ENCODE peak calls at places on chromosomes 7 and 10, in ten cellular contexts. I is WTC11, P is adrenal gland, W is cardiac muscle cell, G is nephron progenitor cell, E is bronchial epithelial cell, J is Panc1, O is cardiac fibroblast, U is fibroblast of pulmonary artery, X is HFF-Myc. L is an unnamed sample.

GRCh38 chr7:152512711-152513110 is 76.9 kb upstream of the KMT2C start:
- DNase-seq in I (no peak), P (no peak), W (no peak), G (no peak), E (peak), J (no peak), O (no peak), U (no peak), X (no peak), L (no peak)

GRCh38 chr7:105336009-105336408 is 52.7 kb downstream of the SRPK2 start:
- DNase-seq in I (no peak), P (no peak), W (no peak), G (no peak), E (peak), J (no peak), O (peak), U (peak), X (no peak), L (no peak)

GRCh38 chr10:3781458-3782098 is 3.4 kb downstream of the KLF6 start:
- DNase-seq in I (peak), P (peak), W (peak), G (no peak), E (no peak), J (no peak), O (peak), U (peak), X (no peak), L (no peak)

GRCh38 chr10:78934499-78934898 is 134.3 kb upstream of the ZMIZ1 start:
- DNase-seq in I (no peak), P (no peak), W (no peak), G (no peak), E (no peak), J (no peak), O (peak), U (no peak), X (no peak), L (no peak)

GRCh38 chr10:68734349-68734748 is 13.3 kb downstream of the CCAR1 start:
- DNase-seq in I (no peak), P (no peak), W (no peak), G (no peak), E (no peak), J (no peak), O (no peak), U (no peak), X (no peak), L (no peak)

GRCh38 chr10:114751856-114752255 is 69.7 kb upstream of the FHIP2A start:
- DNase-seq in I (no peak), P (peak), W (no peak), G (no peak), E (peak), J (no peak), O (peak), U (peak), X (no peak), L (no peak)

GRCh38 chr10:91206427-91206826 is 14.0 kb upstream of the PCGF5 start:
- DNase-seq in I (no peak), P (no peak), W (no peak), G (no peak), E (no peak), J (no peak), O (no peak), U (no peak), X (no peak), L (no peak)

GRCh38 chr7:12291870-12292269 is 80.8 kb downstream of the TMEM106B start:
- DNase-seq in I (no peak), P (no peak), W (no peak), G (no peak), E (no peak), J (no peak), O (peak), U (peak), X (no peak), L (no peak)

GRCh38 chr10:116944911-116945310 is 60.1 kb downstream of the SHTN1 start:
- DNase-seq in I (no peak), P (no peak), W (no peak), G (no peak), E (no peak), J (no peak), O (no peak), U (no peak), X (no peak), L (no peak)

GRCh38 chr7:16561943-16562342 is 35.3 kb downstream of the LRRC72 start:
- DNase-seq in I (no peak), P (no peak), W (no peak), G (no peak), E (no peak), J (no peak), O (no peak), U (no peak), X (no peak), L (no peak)

GRCh38 chr7:136869991-136870798 is 1.7 kb downstream of the CHRM2 start:
- DNase-seq in I (peak), P (no peak), W (peak), G (peak), E (no peak), J (no peak), O (peak), U (no peak), X (no peak), L (peak)

GRCh38 chr7:102279537-102280400 is 6.9 kb upstream of the SH2B2 start:
- DNase-seq in I (peak), P (peak), W (peak), G (peak), E (no peak), J (peak), O (peak), U (peak), X (no peak), L (peak)

GRCh38 chr10:133187906-133188681 is 28.1 kb downstream of the KNDC1 start:
- DNase-seq in I (no peak), P (no peak), W (no peak), G (no peak), E (no peak), J (no peak), O (no peak), U (no peak), X (no peak), L (no peak)

GRCh38 chr10:124627851-124628675 is 116.1 kb downstream of the FAM53B start:
- DNase-seq in I (no peak), P (peak), W (no peak), G (no peak), E (peak), J (no peak), O (no peak), U (no peak), X (no peak), L (no peak)

GRCh38 chr7:20438665-20439376 is 108.1 kb downstream of the ITGB8 start:
- DNase-seq in I (no peak), P (no peak), W (no peak), G (no peak), E (no peak), J (no peak), O (no peak), U (no peak), X (no peak), L (no peak)

GRCh38 chr10:121662945-121663917 is 65.0 kb upstream of the FGFR2 start:
- DNase-seq in I (peak), P (peak), W (no peak), G (peak), E (peak), J (no peak), O (no peak), U (no peak), X (no peak), L (peak)

GRCh38 chr7:75626954-75627353 is 111.8 kb downstream of the HIP1 start:
- DNase-seq in I (no peak), P (no peak), W (no peak), G (no peak), E (no peak), J (no peak), O (no peak), U (no peak), X (no peak), L (no peak)

GRCh38 chr7:51129527-51130472 is 186.8 kb downstream of the COBL start:
- DNase-seq in I (no peak), P (no peak), W (no peak), G (no peak), E (no peak), J (no peak), O (no peak), U (no peak), X (no peak), L (no peak)

GRCh38 chr10:95474228-95475002 is 86.8 kb downstream of the SORBS1 start:
- DNase-seq in I (no peak), P (no peak), W (peak), G (no peak), E (peak), J (no peak), O (peak), U (peak), X (no peak), L (no peak)

GRCh38 chr10:86632009-86632800 is 22.1 kb upstream of the OPN4 start:
- DNase-seq in I (peak), P (no peak), W (peak), G (peak), E (no peak), J (no peak), O (no peak), U (no peak), X (no peak), L (peak)

GRCh38 chr10:49298666-49298989 is 342 bp upstream of the C10orf71 start:
- DNase-seq in I (no peak), P (no peak), W (peak), G (peak), E (no peak), J (no peak), O (peak), U (peak), X (no peak), L (no peak)

GRCh38 chr10:102065561-102066420 is 642 bp downstream of the HPS6 start:
- DNase-seq in I (peak), P (peak), W (peak), G (peak), E (no peak), J (no peak), O (peak), U (peak), X (no peak), L (peak)

GRCh38 chr7:27094304-27095049 is 1.3 kb downstream of the HOXA1 start:
- DNase-seq in I (no peak), P (no peak), W (no peak), G (peak), E (no peak), J (no peak), O (no peak), U (no peak), X (no peak), L (no peak)

GRCh38 chr7:77655836-77656455 is 40.3 kb upstream of the RSBN1L start:
- DNase-seq in I (no peak), P (no peak), W (no peak), G (no peak), E (no peak), J (no peak), O (peak), U (peak), X (no peak), L (no peak)

GRCh38 chr7:29194594-29195417 is at the start of gene CHN2:
- DNase-seq in I (peak), P (peak), W (peak), G (peak), E (peak), J (no peak), O (peak), U (peak), X (no peak), L (peak)
- TF ChIP-seq CTCF in I (no peak), P (no peak), W (no peak), G (no peak), E (no peak), J (no peak), O (no peak), U (no peak), X (no peak), L (no peak)

DNA sequence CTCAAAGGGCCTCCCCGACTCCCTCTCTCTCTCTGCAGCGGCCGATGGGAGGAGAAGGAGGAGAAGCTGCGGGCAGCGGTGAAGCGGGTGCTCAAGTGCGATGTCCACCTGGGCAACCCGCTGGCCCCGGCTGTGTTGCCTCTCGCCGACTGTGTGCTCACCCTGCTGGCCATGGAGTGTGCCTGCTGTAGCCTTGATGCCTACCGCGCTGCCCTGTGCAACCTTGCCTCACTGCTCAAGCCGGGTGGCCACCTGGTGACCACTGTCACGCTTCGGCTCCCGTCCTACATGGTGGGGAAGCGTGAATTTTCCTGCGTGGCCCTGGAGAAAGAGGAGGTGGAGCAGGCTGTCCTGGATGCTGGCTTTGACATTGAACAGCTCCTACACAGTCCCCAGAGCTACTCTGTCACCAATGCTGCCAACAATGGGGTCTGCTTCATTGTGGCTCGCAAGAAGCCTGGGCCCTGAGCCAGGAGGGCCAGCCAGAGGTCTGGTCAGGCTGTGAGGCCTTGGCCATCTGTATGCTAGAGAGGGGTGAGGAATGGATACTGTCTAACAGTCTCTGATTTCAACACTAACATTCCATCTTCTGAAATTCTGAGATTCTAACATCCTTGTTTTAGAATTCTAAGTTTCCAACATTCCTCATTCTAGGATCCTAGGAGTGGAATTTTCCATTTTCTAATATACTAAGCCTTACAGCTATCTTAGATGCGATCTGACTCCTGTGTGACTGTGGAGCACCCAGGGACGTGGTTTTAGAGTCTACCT is 3.6 kb downstream of the INMT start:
- DNase-seq in I (no peak), P (peak), W (peak), G (no peak), E (no peak), J (no peak), O (no peak), U (peak), X (no peak), L (no peak)
- TF ChIP-seq CTCF in I (no peak), P (no peak), W (peak), G (no peak), E (no peak), J (no peak), O (no peak), U (no peak), X (no peak), L (no peak)

GRCh38 chr10:75019360-75019759 is 92.1 kb upstream of the SAMD8 start:
- DNase-seq in I (no peak), P (no peak), W (peak), G (no peak), E (peak), J (no peak), O (peak), U (peak), X (peak), L (no peak)
- TF ChIP-seq CTCF in I (no peak), P (no peak), W (peak), G (no peak), E (peak), J (peak), O (peak), U (peak), X (peak), L (peak)

DNA sequence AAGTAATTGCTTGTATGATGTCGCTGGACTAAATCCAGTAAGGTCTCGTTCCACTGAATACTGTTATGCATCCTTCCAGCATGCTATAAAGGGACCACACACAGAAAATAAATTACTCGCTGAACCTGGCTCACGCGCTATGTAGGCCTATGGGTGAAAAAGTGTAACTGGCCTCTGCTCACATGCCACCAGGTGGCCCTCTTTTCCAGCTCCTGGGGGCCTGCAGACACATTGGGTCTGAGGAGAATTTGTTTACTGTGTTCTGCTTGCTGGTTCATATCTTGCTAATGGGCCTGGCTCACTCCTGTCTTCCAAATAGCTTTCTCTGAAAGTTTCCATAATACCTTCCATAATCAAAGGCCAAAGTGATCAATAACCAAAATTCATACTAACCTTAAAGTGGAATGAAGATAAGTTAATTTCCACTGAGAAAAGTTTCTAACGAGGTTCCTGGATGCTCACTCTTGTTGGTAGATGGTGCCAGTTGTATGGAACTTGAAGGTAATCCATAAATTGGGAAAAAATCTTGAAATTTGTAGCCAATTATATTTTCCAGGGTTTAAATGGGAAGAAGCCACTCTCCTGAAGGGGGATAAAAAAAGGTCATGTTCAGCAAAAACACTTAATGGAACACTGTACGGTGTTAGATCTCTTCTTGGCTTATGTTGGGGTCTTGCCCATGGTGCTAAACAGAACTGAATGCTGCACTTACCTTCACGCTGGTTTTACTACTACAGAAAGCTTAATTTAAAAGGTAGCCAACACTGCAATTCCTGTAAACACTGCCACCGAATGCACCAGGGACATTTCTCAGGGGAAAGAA is 27.0 kb upstream of the ZPBP start:
- DNase-seq in I (peak), P (no peak), W (no peak), G (peak), E (no peak), J (no peak), O (no peak), U (no peak), X (no peak), L (no peak)
- TF ChIP-seq CTCF in I (peak), P (no peak), W (no peak), G (peak), E (no peak), J (peak), O (no peak), U (no peak), X (no peak), L (peak)

GRCh38 chr7:54544356-54545240 is 2.4 kb downstream of the VSTM2A start:
- DNase-seq in I (peak), P (no peak), W (no peak), G (peak), E (no peak), J (no peak), O (no peak), U (no peak), X (no peak), L (no peak)

GRCh38 chr7:54545241-54545563 is 3.0 kb downstream of the VSTM2A start:
- DNase-seq in I (no peak), P (no peak), W (no peak), G (no peak), E (no peak), J (no peak), O (no peak), U (no peak), X (no peak), L (no peak)

GRCh38 chr7:54546986-54547314 is 4.8 kb downstream of the VSTM2A start:
- DNase-seq in I (no peak), P (no peak), W (no peak), G (no peak), E (no peak), J (no peak), O (no peak), U (no peak), X (no peak), L (no peak)

GRCh38 chr7:54542920-54543539 is 855 bp downstream of the VSTM2A start:
- DNase-seq in I (peak), P (no peak), W (peak), G (peak), E (peak), J (no peak), O (peak), U (peak), X (peak), L (peak)

DNA sequence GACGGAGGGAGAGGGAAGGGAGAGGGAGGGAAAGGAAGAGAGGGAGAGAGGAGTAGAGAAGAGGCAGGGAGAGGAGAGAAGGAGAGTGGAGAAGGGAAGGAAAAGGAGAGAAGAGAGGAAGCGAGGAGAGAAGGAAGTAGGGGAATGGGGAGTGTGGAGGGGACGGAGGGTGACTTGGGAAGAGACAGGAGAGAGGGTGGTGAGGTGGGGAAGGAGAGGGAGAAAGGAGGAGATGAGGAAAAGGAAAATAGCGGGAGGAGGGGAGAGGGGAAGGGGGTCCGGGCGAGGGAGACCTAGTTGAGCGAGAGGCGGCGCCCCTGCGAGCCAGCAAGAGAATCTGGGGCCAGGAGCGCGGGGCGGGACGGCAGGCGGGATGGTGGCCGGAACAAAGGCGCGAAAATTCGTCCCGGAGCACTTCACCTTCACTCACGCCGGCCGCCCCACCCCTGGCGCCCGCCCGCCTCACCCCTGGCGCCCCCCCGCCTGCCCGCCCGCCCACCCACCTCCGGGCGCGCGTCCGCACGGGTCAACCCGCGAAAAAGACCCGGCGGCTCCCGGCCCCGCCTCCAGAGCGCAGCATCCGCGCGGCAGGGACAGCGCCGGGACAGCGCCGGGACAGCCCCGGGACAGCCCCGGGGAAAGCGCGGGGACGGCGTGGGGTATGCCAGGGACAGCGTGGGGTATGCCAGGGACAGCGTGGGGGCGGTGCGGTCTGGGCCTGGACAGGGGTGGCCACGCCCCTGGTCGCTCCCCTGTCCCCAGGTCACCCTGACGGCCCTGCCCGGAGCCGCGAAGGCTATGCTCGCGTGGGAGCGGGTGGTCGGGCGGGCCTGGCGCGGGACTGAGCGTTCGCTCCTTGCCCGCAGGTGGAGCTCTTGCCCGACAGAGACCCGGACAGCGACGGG is 4.2 kb downstream of the VSTM2A start:
- DNase-seq in I (peak), P (no peak), W (no peak), G (peak), E (no peak), J (no peak), O (no peak), U (no peak), X (no peak), L (peak)
- TF ChIP-seq CTCF in I (no peak), P (no peak), W (no peak), G (peak), E (peak), J (peak), O (peak), U (no peak), X (no peak), L (peak)

DNA sequence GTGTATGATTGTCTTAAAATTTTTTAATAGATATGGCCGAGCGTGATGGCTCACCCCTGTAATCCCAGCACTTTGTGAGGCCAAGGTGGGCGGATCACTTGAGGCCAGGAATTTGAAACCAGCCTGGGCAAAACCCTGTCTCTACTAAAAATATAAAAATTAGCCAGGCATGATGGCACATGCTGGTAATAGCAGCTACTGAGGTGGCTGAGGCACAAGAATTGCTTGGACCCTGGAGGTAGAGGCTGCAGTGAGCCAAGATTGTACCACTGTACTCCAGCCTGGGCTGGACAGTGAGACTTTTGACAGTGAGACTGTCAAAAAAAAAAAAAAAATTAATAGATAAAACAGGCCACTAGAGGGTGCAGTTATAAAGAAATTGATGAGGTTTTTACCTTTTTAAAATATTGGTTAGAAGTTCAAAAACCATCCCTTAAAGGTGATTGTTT is 20.5 kb downstream of the NOM1 start:
- DNase-seq in I (no peak), P (no peak), W (peak), G (no peak), E (peak), J (no peak), O (peak), U (peak), X (no peak), L (no peak)
- TF ChIP-seq CTCF in I (peak), P (peak), W (no peak), G (peak), E (peak), J (no peak), O (peak), U (peak), X (no peak), L (peak)

L was measured in neural crest cell.